ENCODE peak calls at places on chromosomes 7 and 10, in nine cellular contexts. B, J, G, S, M, V, D, Y and I are unnamed samples.

GRCh38 chr10:72762042-72762441 is 70.1 kb downstream of the MCU start:
- DNase-seq in B (peak; percentile 50), J (no peak), G (no peak), S (no peak), M (no peak), V (no peak), D (no peak), Y (no peak), I (no peak)

GRCh38 chr10:15877836-15878576 is 17.7 kb upstream of the MINDY3 start:
- DNase-seq in B (no peak), J (no peak), G (no peak), S (no peak), M (no peak), V (no peak), D (no peak), Y (no peak), I (no peak)

GRCh38 chr7:100763556-100764140 is 30.3 kb downstream of the ZAN start:
- DNase-seq in B (no peak), J (no peak), G (no peak), S (no peak), M (no peak), V (no peak), D (no peak), Y (no peak), I (no peak)

GRCh38 chr10:110643670-110644597 is at the start of gene RBM20:
- DNase-seq in B (no peak), J (no peak), G (no peak), S (peak; percentile 35), M (peak; percentile 58), V (peak; percentile 82), D (no peak), Y (no peak), I (no peak)

GRCh38 chr7:29884399-29885272 is 78.3 kb downstream of the WIPF3 start:
- DNase-seq in B (no peak), J (no peak), G (no peak), S (peak; percentile 30), M (peak; percentile 75), V (no peak), D (peak; percentile 61), Y (no peak), I (no peak)

GRCh38 chr10:97356318-97356914 is 21.9 kb upstream of the FRAT2 start:
- DNase-seq in B (peak; percentile 43), J (no peak), G (no peak), S (no peak), M (no peak), V (no peak), D (no peak), Y (no peak), I (no peak)

GRCh38 chr10:21427804-21428481 is 97.5 kb downstream of the SKIDA1 start:
- DNase-seq in B (no peak), J (no peak), G (peak; percentile 35), S (no peak), M (no peak), V (no peak), D (no peak), Y (no peak), I (peak; percentile 31)

GRCh38 chr7:30226593-30227268 is 57.7 kb upstream of the ZNRF2 start:
- DNase-seq in B (no peak), J (no peak), G (no peak), S (no peak), M (peak; percentile 58), V (no peak), D (no peak), Y (peak; percentile 66), I (no peak)

GRCh38 chr10:93412801-93413200 is 69.3 kb downstream of the MYOF start:
- DNase-seq in B (no peak), J (no peak), G (no peak), S (no peak), M (no peak), V (no peak), D (no peak), Y (no peak), I (no peak)

GRCh38 chr10:108132303-108132702 is 967.8 kb upstream of the SORCS1 start:
- DNase-seq in B (no peak), J (no peak), G (no peak), S (no peak), M (no peak), V (no peak), D (no peak), Y (no peak), I (no peak)

GRCh38 chr7:103347507-103348267 is at the start of gene PSMC2:
- DNase-seq in B (peak; percentile 86), J (peak; percentile 80), G (peak; percentile 94), S (peak; percentile 92), M (peak; percentile 74), V (peak; percentile 77), D (peak; percentile 73), Y (peak; percentile 92), I (peak; percentile 95)

GRCh38 chr7:121623130-121623872 is 227.2 kb upstream of the FAM3C start:
- DNase-seq in B (no peak), J (no peak), G (no peak), S (no peak), M (no peak), V (no peak), D (no peak), Y (no peak), I (no peak)

GRCh38 chr10:98090822-98091221 is 43.6 kb upstream of the R3HCC1L start:
- DNase-seq in B (no peak), J (no peak), G (no peak), S (no peak), M (no peak), V (no peak), D (no peak), Y (no peak), I (no peak)

GRCh38 chr10:4154317-4154716 is 369.3 kb upstream of the KLF6 start:
- DNase-seq in B (no peak), J (no peak), G (no peak), S (no peak), M (no peak), V (no peak), D (no peak), Y (no peak), I (no peak)

GRCh38 chr10:4162571-4163286 is 377.7 kb upstream of the KLF6 start:
- DNase-seq in B (no peak), J (no peak), G (no peak), S (no peak), M (no peak), V (no peak), D (no peak), Y (no peak), I (no peak)

GRCh38 chr10:4159173-4159572 is 374.2 kb upstream of the KLF6 start:
- DNase-seq in B (no peak), J (no peak), G (no peak), S (no peak), M (no peak), V (no peak), D (no peak), Y (no peak), I (no peak)
- TF ChIP-seq CTCF in B (no peak), J (no peak), G (no peak), S (no peak), M (no peak), V (no peak), D (no peak), Y (no peak), I (no peak)

GRCh38 chr7:333399-333776 is 43.4 kb downstream of the FOXL3 start:
- DNase-seq in B (no peak), J (no peak), G (no peak), S (peak; percentile 31), M (peak; percentile 40), V (peak; percentile 83), D (peak; percentile 70), Y (peak; percentile 62), I (no peak)
- H3K4me3 ChIP-seq in B (no peak overlapping the region), J (no peak overlapping the region), G (no peak overlapping the region), S (peak overlapping the region; percentile 61), M (peak overlapping the region; percentile 33), V (peak overlapping the region; percentile 55), D (no peak overlapping the region), Y (peak overlapping the region; percentile 48), I (no peak overlapping the region)

DNA sequence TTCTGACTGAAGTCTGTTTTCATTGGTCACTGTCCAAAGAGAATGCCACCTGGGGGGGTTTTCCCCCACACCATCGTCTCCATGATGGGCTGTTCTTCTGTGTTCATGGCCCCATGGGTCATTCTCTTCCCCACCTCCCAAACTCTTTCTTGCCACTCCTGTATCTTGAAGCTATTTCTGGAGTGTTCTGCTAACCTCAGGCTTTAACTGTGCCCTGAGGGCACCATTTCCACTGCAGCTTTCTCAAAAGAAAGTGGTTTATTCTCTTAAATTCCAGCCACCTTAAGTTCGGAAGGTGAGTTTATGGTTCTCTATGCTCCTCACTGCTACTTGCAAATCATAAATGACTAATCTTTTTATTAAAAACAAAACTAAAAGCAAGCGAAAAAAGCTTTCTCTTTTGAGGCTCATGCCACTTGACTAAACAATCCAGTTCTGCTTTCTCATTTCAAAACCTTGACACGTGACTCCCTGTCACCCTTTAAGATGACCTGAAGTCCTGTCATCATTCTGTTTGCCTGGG is 7.4 kb upstream of the APBB1IP start:
- DNase-seq in B (no peak), J (peak; percentile 91), G (no peak), S (no peak), M (no peak), V (no peak), D (no peak), Y (no peak), I (no peak)
- TF ChIP-seq POLR2A in B (no peak), J (no peak), G (no peak), S (no peak), M (no peak), V (no peak), D (no peak), Y (no peak), I (no peak)

DNA sequence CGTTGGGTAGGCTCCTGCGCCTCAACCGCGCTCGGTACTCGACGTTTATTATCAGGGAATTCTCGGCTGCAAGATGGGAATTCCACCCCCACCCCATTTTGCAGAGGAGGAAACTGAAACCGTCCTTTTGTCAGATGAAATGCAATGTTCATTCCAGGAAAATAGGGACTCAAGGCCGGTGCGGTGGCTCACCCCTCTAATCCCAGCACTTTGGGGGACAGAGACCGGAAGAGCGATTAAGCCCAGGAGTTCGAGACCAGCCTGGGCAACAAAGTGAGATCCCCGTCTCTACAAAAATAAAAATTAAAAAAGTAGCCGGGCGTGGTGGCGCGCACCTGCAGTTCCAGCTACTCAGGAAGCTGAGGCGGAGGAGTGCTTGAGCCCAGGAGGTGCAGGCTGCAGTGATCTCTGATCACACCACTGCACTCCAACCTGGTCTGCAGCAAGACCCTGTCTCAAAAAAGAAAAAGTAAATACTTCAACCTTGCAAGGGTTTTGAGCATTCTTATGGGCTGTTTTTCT is 720 bp upstream of the RFC2 start:
- DNase-seq in B (no peak), J (no peak), G (no peak), S (no peak), M (no peak), V (no peak), D (no peak), Y (no peak), I (no peak)
- TF ChIP-seq CTCF in B (no peak), J (no peak), G (no peak), S (no peak), M (no peak), V (no peak), D (no peak), Y (no peak), I (no peak)

GRCh38 chr7:6026917-6027316 is 4.3 kb upstream of the ANKRD61 start:
- DNase-seq in B (no peak), J (no peak), G (no peak), S (no peak), M (no peak), V (no peak), D (no peak), Y (peak; percentile 43), I (no peak)
- H3K4me3 ChIP-seq in B (no peak overlapping the region), J (no peak overlapping the region), G (no peak overlapping the region), S (no peak overlapping the region), M (no peak overlapping the region), V (peak overlapping the region; percentile 43), D (no peak overlapping the region), Y (no peak overlapping the region), I (no peak overlapping the region)